ENCODE peak calls at places on chromosomes 11 and 22, in nine cellular contexts. B, I, O, K, R, D, U, J and N are unnamed samples.

GRCh38 chr11:1640076-1640946 is 10.7 kb downstream of the KRTAP5-5 start:
- DNase-seq in B (no peak), I (no peak), O (no peak), K (no peak), R (no peak), D (no peak), U (peak), J (peak), N (no peak)

GRCh38 chr11:115999437-115999836 is 495.2 kb upstream of the CADM1 start:
- DNase-seq in B (no peak), I (no peak), O (no peak), K (no peak), R (no peak), D (no peak), U (no peak), J (no peak), N (no peak)

GRCh38 chr11:126426126-126426525 is 70.6 kb downstream of the ST3GAL4 start:
- DNase-seq in B (no peak), I (no peak), O (no peak), K (no peak), R (no peak), D (no peak), U (no peak), J (no peak), N (no peak)

GRCh38 chr22:50691521-50691920 is 18.9 kb downstream of the SHANK3 start:
- DNase-seq in B (peak), I (peak), O (peak), K (no peak), R (no peak), D (no peak), U (no peak), J (peak), N (peak)

GRCh38 chr11:125591659-125592304 is 870 bp upstream of the STT3A start:
- DNase-seq in B (peak), I (peak), O (peak), K (no peak), R (no peak), D (peak), U (peak), J (peak), N (peak)

GRCh38 chr22:32733196-32733595 is 68.3 kb upstream of the TIMP3 start:
- DNase-seq in B (no peak), I (no peak), O (no peak), K (no peak), R (no peak), D (no peak), U (no peak), J (no peak), N (no peak)

GRCh38 chr22:36334838-36335603 is 52.7 kb downstream of the MYH9 start:
- DNase-seq in B (peak), I (peak), O (peak), K (no peak), R (no peak), D (no peak), U (no peak), J (peak), N (peak)

GRCh38 chr11:1082728-1083620 is 8.3 kb downstream of the MUC2 start:
- DNase-seq in B (peak), I (no peak), O (no peak), K (no peak), R (no peak), D (no peak), U (no peak), J (no peak), N (no peak)

GRCh38 chr11:65487467-65488272 is 11.2 kb upstream of the MALAT1 start:
- DNase-seq in B (no peak), I (peak), O (no peak), K (no peak), R (peak), D (peak), U (no peak), J (peak), N (peak)

GRCh38 chr11:130527648-130528300 is 79.3 kb downstream of the ADAMTS15 start:
- DNase-seq in B (no peak), I (peak), O (no peak), K (no peak), R (no peak), D (no peak), U (no peak), J (peak), N (peak)

GRCh38 chr11:131914299-131914902 is 544.0 kb downstream of the NTM start:
- DNase-seq in B (no peak), I (no peak), O (no peak), K (no peak), R (no peak), D (no peak), U (no peak), J (peak), N (peak)

GRCh38 chr22:19991645-19992451 is 24.8 kb downstream of the ARVCF start:
- DNase-seq in B (no peak), I (no peak), O (no peak), K (no peak), R (no peak), D (no peak), U (no peak), J (no peak), N (peak)

GRCh38 chr11:85831050-85831449 is 20.1 kb upstream of the SYTL2 start:
- DNase-seq in B (no peak), I (no peak), O (no peak), K (no peak), R (no peak), D (no peak), U (no peak), J (no peak), N (no peak)

GRCh38 chr11:92886243-92886905 is 83.1 kb upstream of the MTNR1B start:
- DNase-seq in B (no peak), I (no peak), O (no peak), K (no peak), R (peak), D (no peak), U (no peak), J (peak), N (peak)

GRCh38 chr11:86696004-86696403 is 23.6 kb upstream of the ME3 start:
- DNase-seq in B (no peak), I (peak), O (no peak), K (no peak), R (no peak), D (no peak), U (no peak), J (peak), N (peak)

GRCh38 chr22:44431256-44431655 is 66.8 kb downstream of the RTL6 start:
- DNase-seq in B (no peak), I (no peak), O (no peak), K (no peak), R (no peak), D (no peak), U (no peak), J (no peak), N (no peak)

GRCh38 chr22:17118342-17118741 is 2.8 kb downstream of the TMEM121B start:
- DNase-seq in B (no peak), I (no peak), O (no peak), K (no peak), R (no peak), D (no peak), U (no peak), J (no peak), N (no peak)

GRCh38 chr11:67267188-67268035 is 1.1 kb downstream of the GRK2 start:
- DNase-seq in B (peak), I (no peak), O (peak), K (no peak), R (no peak), D (peak), U (peak), J (no peak), N (no peak)

GRCh38 chr11:95398437-95399112 is 167.6 kb upstream of the SESN3 start:
- DNase-seq in B (no peak), I (no peak), O (no peak), K (no peak), R (no peak), D (no peak), U (no peak), J (peak), N (no peak)

GRCh38 chr11:69101100-69101791 is 52.5 kb downstream of the TPCN2 start:
- DNase-seq in B (peak), I (peak), O (peak), K (peak), R (no peak), D (peak), U (peak), J (peak), N (peak)

GRCh38 chr11:122661182-122661945 is 5.8 kb downstream of the UBASH3B start:
- DNase-seq in B (no peak), I (no peak), O (no peak), K (no peak), R (peak), D (no peak), U (no peak), J (no peak), N (peak)

GRCh38 chr11:127110542-127110941 is 110.0 kb upstream of the KIRREL3 start:
- DNase-seq in B (no peak), I (no peak), O (no peak), K (no peak), R (no peak), D (no peak), U (no peak), J (no peak), N (no peak)

GRCh38 chr11:17395978-17396377 is 7.5 kb upstream of the KCNJ11 start:
- DNase-seq in B (no peak), I (no peak), O (no peak), K (no peak), R (no peak), D (no peak), U (no peak), J (no peak), N (no peak)

GRCh38 chr22:29315286-29316195 is at the start of gene RASL10A:
- DNase-seq in B (no peak), I (no peak), O (no peak), K (no peak), R (no peak), D (no peak), U (no peak), J (no peak), N (no peak)

GRCh38 chr11:24705474-24705873 is 208.6 kb downstream of the LUZP2 start:
- DNase-seq in B (no peak), I (no peak), O (no peak), K (no peak), R (no peak), D (no peak), U (no peak), J (no peak), N (no peak)